ENCODE peak calls at places on chromosomes 13 and 19, in seven cellular contexts. U, B, A, X, T, K and L are unnamed samples.

GRCh38 chr13:49026851-49027250 is 51.1 kb downstream of the FNDC3A start:
- DNase-seq in U (no peak), B (no peak), A (no peak), X (no peak), T (peak), K (no peak), L (no peak)

GRCh38 chr19:40567750-40568494 is 8.8 kb upstream of the SHKBP1 start:
- DNase-seq in U (peak), B (no peak), A (no peak), X (no peak), T (no peak), K (no peak), L (no peak)

GRCh38 chr13:44934724-44935123 is 54.5 kb downstream of the NUFIP1 start:
- DNase-seq in U (no peak), B (no peak), A (no peak), X (no peak), T (peak), K (no peak), L (no peak)

GRCh38 chr13:51271528-51272070 is 49.4 kb downstream of the FAM124A start:
- DNase-seq in U (no peak), B (no peak), A (no peak), X (no peak), T (no peak), K (no peak), L (no peak)

GRCh38 chr19:11168568-11168967 is 13.0 kb upstream of the SPC24 start:
- DNase-seq in U (no peak), B (no peak), A (no peak), X (no peak), T (peak), K (no peak), L (no peak)

GRCh38 chr19:18205180-18205915 is 1.5 kb upstream of the RAB3A start:
- DNase-seq in U (peak), B (peak), A (peak), X (peak), T (peak), K (peak), L (peak)

GRCh38 chr13:54356209-54356608 is 1327.6 kb downstream of the OLFM4 start:
- DNase-seq in U (no peak), B (no peak), A (no peak), X (no peak), T (no peak), K (no peak), L (no peak)

GRCh38 chr19:44539236-44539819 is 9.9 kb upstream of the CEACAM20 start:
- DNase-seq in U (no peak), B (no peak), A (no peak), X (no peak), T (no peak), K (no peak), L (no peak)

GRCh38 chr13:46334423-46334822 is 52.6 kb downstream of the RUBCNL start:
- DNase-seq in U (no peak), B (no peak), A (no peak), X (no peak), T (no peak), K (no peak), L (no peak)

GRCh38 chr13:43546260-43546659 is 240.5 kb downstream of the ENOX1 start:
- DNase-seq in U (peak), B (no peak), A (no peak), X (no peak), T (peak), K (peak), L (no peak)

GRCh38 chr19:32436692-32437091 is 31.1 kb downstream of the DPY19L3 start:
- DNase-seq in U (no peak), B (no peak), A (no peak), X (no peak), T (no peak), K (no peak), L (no peak)

GRCh38 chr13:82654851-82655517 is 1227.3 kb downstream of the SLITRK1 start:
- DNase-seq in U (no peak), B (no peak), A (no peak), X (no peak), T (no peak), K (peak), L (no peak)

GRCh38 chr19:43624933-43625332 is 5.5 kb upstream of the ZNF428 start:
- DNase-seq in U (no peak), B (no peak), A (no peak), X (peak), T (no peak), K (peak), L (peak)

GRCh38 chr19:50794074-50794777 is 4.0 kb downstream of the ACP4 start:
- DNase-seq in U (peak), B (no peak), A (no peak), X (no peak), T (no peak), K (no peak), L (no peak)

GRCh38 chr13:113398963-113399754 is 35.2 kb upstream of the GRTP1 start:
- DNase-seq in U (no peak), B (no peak), A (no peak), X (no peak), T (no peak), K (no peak), L (no peak)

GRCh38 chr13:45781553-45782326 is 69.8 kb downstream of the SIAH3 start:
- DNase-seq in U (peak), B (no peak), A (no peak), X (no peak), T (no peak), K (peak), L (peak)

GRCh38 chr13:26995159-26995558 is 176.5 kb downstream of the USP12 start:
- DNase-seq in U (no peak), B (no peak), A (no peak), X (no peak), T (no peak), K (no peak), L (no peak)

GRCh38 chr19:40982594-40983101 is 8.4 kb upstream of the CYP2B6 start:
- DNase-seq in U (no peak), B (no peak), A (no peak), X (no peak), T (no peak), K (no peak), L (no peak)